ENCODE peak calls at places on chromosomes 6 and 20, in six cellular contexts. One of them, this sample, is unnamed.

GRCh38 chr20:9912858-9913434 is 74.1 kb upstream of the PAK5 start:
- DNase-seq in foreskin fibroblast: peak
- DNase-seq in ovary: peak
- DNase-seq in dorsolateral prefrontal cortex: peak
- DNase-seq in upper lobe of right lung: no peak
- DNase-seq in GM23338: peak
- DNase-seq in this sample: no peak

GRCh38 chr6:148648754-148649453 is 97.9 kb upstream of the UST start:
- DNase-seq in foreskin fibroblast: no peak
- DNase-seq in ovary: no peak
- DNase-seq in dorsolateral prefrontal cortex: no peak
- DNase-seq in upper lobe of right lung: no peak
- DNase-seq in GM23338: no peak
- DNase-seq in this sample: no peak

GRCh38 chr20:59403261-59403961 is 103.0 kb downstream of the EDN3 start:
- DNase-seq in foreskin fibroblast: peak
- DNase-seq in ovary: peak
- DNase-seq in dorsolateral prefrontal cortex: peak
- DNase-seq in upper lobe of right lung: peak
- DNase-seq in GM23338: peak
- DNase-seq in this sample: peak

GRCh38 chr20:61056136-61056535 is 195.9 kb upstream of the CDH4 start:
- DNase-seq in foreskin fibroblast: no peak
- DNase-seq in ovary: no peak
- DNase-seq in dorsolateral prefrontal cortex: no peak
- DNase-seq in upper lobe of right lung: no peak
- DNase-seq in GM23338: no peak
- DNase-seq in this sample: no peak

GRCh38 chr6:158996863-158997262 is 3.1 kb downstream of the RSPH3 start:
- DNase-seq in foreskin fibroblast: no peak
- DNase-seq in ovary: no peak
- DNase-seq in dorsolateral prefrontal cortex: no peak
- DNase-seq in upper lobe of right lung: no peak
- DNase-seq in GM23338: no peak
- DNase-seq in this sample: no peak

GRCh38 chr6:140544431-140544830 is 1170.0 kb upstream of the CITED2 start:
- DNase-seq in foreskin fibroblast: no peak
- DNase-seq in ovary: no peak
- DNase-seq in dorsolateral prefrontal cortex: no peak
- DNase-seq in upper lobe of right lung: no peak
- DNase-seq in GM23338: no peak
- DNase-seq in this sample: no peak

GRCh38 chr6:99187429-99187828 is 162.0 kb downstream of the FAXC start:
- DNase-seq in foreskin fibroblast: no peak
- DNase-seq in ovary: no peak
- DNase-seq in dorsolateral prefrontal cortex: no peak
- DNase-seq in upper lobe of right lung: no peak
- DNase-seq in GM23338: no peak
- DNase-seq in this sample: no peak

GRCh38 chr6:131773284-131773950 is 34.4 kb upstream of the ENPP1 start:
- DNase-seq in foreskin fibroblast: no peak
- DNase-seq in ovary: no peak
- DNase-seq in dorsolateral prefrontal cortex: no peak
- DNase-seq in upper lobe of right lung: no peak
- DNase-seq in GM23338: no peak
- DNase-seq in this sample: no peak

GRCh38 chr20:52747736-52748135 is 224.4 kb upstream of the TSHZ2 start:
- DNase-seq in foreskin fibroblast: no peak
- DNase-seq in ovary: no peak
- DNase-seq in dorsolateral prefrontal cortex: no peak
- DNase-seq in upper lobe of right lung: no peak
- DNase-seq in GM23338: peak
- DNase-seq in this sample: peak

GRCh38 chr6:83378621-83379388 is 52.0 kb downstream of the ME1 start:
- DNase-seq in foreskin fibroblast: peak
- DNase-seq in ovary: no peak
- DNase-seq in dorsolateral prefrontal cortex: no peak
- DNase-seq in upper lobe of right lung: no peak
- DNase-seq in GM23338: no peak
- DNase-seq in this sample: no peak

GRCh38 chr6:54493138-54493537 is 184.9 kb downstream of the TINAG start:
- DNase-seq in foreskin fibroblast: peak
- DNase-seq in ovary: no peak
- DNase-seq in dorsolateral prefrontal cortex: no peak
- DNase-seq in upper lobe of right lung: no peak
- DNase-seq in GM23338: no peak
- DNase-seq in this sample: no peak

GRCh38 chr6:168060521-168060931 is 18.5 kb downstream of the FRMD1 start:
- DNase-seq in foreskin fibroblast: no peak
- DNase-seq in ovary: peak
- DNase-seq in dorsolateral prefrontal cortex: peak
- DNase-seq in upper lobe of right lung: no peak
- DNase-seq in GM23338: peak
- DNase-seq in this sample: peak

DNA sequence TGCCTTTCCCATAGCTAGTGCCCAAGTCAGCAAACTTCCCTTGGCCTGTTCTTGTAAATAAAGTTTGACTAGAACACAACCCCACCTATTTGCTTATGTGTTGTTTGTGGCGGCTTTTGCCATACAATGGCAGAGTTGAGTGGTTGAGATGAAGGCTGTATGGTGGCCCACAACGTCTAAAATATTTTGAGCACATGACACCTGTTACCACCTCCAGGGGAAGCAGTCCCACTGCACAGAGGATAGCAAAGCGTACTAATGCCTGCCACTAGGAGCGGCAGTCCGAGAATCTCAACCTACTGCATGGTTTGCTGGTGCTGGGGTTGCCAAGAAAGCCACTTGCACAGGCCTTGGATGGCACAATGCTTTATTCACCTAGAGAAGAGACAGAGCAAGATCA is 58.6 kb downstream of the TGM2 start:
- DNase-seq in foreskin fibroblast: no peak
- DNase-seq in ovary: no peak
- DNase-seq in dorsolateral prefrontal cortex: no peak
- DNase-seq in upper lobe of right lung: no peak
- DNase-seq in GM23338: no peak
- DNase-seq in this sample: no peak
- TF ChIP-seq CTCF in foreskin fibroblast: no peak
- TF ChIP-seq CTCF in ovary: no peak
- TF ChIP-seq CTCF in dorsolateral prefrontal cortex: no peak
- TF ChIP-seq CTCF in upper lobe of right lung: no peak
- TF ChIP-seq CTCF in GM23338: no peak
- TF ChIP-seq CTCF in this sample: no peak

GRCh38 chr20:62367483-62368302 is 581 bp upstream of the LAMA5 start:
- DNase-seq in foreskin fibroblast: no peak
- DNase-seq in ovary: no peak
- DNase-seq in dorsolateral prefrontal cortex: no peak
- DNase-seq in upper lobe of right lung: no peak
- DNase-seq in GM23338: peak
- DNase-seq in this sample: peak
- H3K4me3 ChIP-seq in foreskin fibroblast: peak
- H3K4me3 ChIP-seq in ovary: peak
- H3K4me3 ChIP-seq in dorsolateral prefrontal cortex: peak
- H3K4me3 ChIP-seq in upper lobe of right lung: peak
- H3K4me3 ChIP-seq in GM23338: peak
- H3K4me3 ChIP-seq in this sample: peak

GRCh38 chr6:134245691-134246090 is 72.2 kb downstream of the SGK1 start:
- DNase-seq in foreskin fibroblast: no peak
- DNase-seq in ovary: no peak
- DNase-seq in dorsolateral prefrontal cortex: no peak
- DNase-seq in upper lobe of right lung: no peak
- DNase-seq in GM23338: no peak
- DNase-seq in this sample: no peak

GRCh38 chr6:134249412-134249758 is 68.5 kb downstream of the SGK1 start:
- DNase-seq in foreskin fibroblast: no peak
- DNase-seq in ovary: no peak
- DNase-seq in dorsolateral prefrontal cortex: no peak
- DNase-seq in upper lobe of right lung: no peak
- DNase-seq in GM23338: no peak
- DNase-seq in this sample: no peak

GRCh38 chr6:134245041-134245440 is 72.9 kb downstream of the SGK1 start:
- DNase-seq in foreskin fibroblast: no peak
- DNase-seq in ovary: no peak
- DNase-seq in dorsolateral prefrontal cortex: no peak
- DNase-seq in upper lobe of right lung: no peak
- DNase-seq in GM23338: no peak
- DNase-seq in this sample: no peak

GRCh38 chr6:134247854-134248580 is 69.9 kb downstream of the SGK1 start:
- DNase-seq in foreskin fibroblast: no peak
- DNase-seq in ovary: no peak
- DNase-seq in dorsolateral prefrontal cortex: no peak
- DNase-seq in upper lobe of right lung: no peak
- DNase-seq in GM23338: no peak
- DNase-seq in this sample: no peak

GRCh38 chr6:134247271-134247833 is 70.6 kb downstream of the SGK1 start:
- DNase-seq in foreskin fibroblast: no peak
- DNase-seq in ovary: no peak
- DNase-seq in dorsolateral prefrontal cortex: no peak
- DNase-seq in upper lobe of right lung: no peak
- DNase-seq in GM23338: no peak
- DNase-seq in this sample: no peak
- TF ChIP-seq CTCF in foreskin fibroblast: no peak
- TF ChIP-seq CTCF in ovary: no peak
- TF ChIP-seq CTCF in dorsolateral prefrontal cortex: no peak
- TF ChIP-seq CTCF in upper lobe of right lung: no peak
- TF ChIP-seq CTCF in GM23338: no peak
- TF ChIP-seq CTCF in this sample: no peak

GRCh38 chr6:6455272-6455671 is 133.2 kb upstream of the LY86 start:
- DNase-seq in foreskin fibroblast: no peak
- DNase-seq in ovary: no peak
- DNase-seq in dorsolateral prefrontal cortex: no peak
- DNase-seq in upper lobe of right lung: no peak
- DNase-seq in GM23338: no peak
- DNase-seq in this sample: no peak
- H3K4me3 ChIP-seq in foreskin fibroblast: no peak
- H3K4me3 ChIP-seq in ovary: no peak
- H3K4me3 ChIP-seq in dorsolateral prefrontal cortex: no peak
- H3K4me3 ChIP-seq in upper lobe of right lung: no peak
- H3K4me3 ChIP-seq in GM23338: no peak
- H3K4me3 ChIP-seq in this sample: no peak